ENCODE peak calls at places on chromosomes 16 and 17, in four cellular contexts. N, E, V and A are unnamed samples.

GRCh38 chr17:48612456-48612853 is 1.6 kb upstream of the HOXB7 start:
- DNase-seq in N (no peak), E (no peak), V (no peak), A (no peak)

GRCh38 chr17:29177541-29177870 is 2.7 kb downstream of the MYO18A start:
- DNase-seq in N (no peak), E (no peak), V (no peak), A (no peak)

GRCh38 chr16:47848481-47849109 is 307.2 kb downstream of the ABCC12 start:
- DNase-seq in N (no peak), E (no peak), V (peak), A (no peak)

GRCh38 chr17:63189930-63190329 is 223.9 kb downstream of the TANC2 start:
- DNase-seq in N (no peak), E (no peak), V (peak), A (no peak)

GRCh38 chr17:68981288-68981687 is 26.1 kb upstream of the ABCA8 start:
- DNase-seq in N (no peak), E (peak), V (peak), A (no peak)

GRCh38 chr17:29699283-29699682 is 76.6 kb upstream of the CORO6 start:
- DNase-seq in N (no peak), E (no peak), V (no peak), A (no peak)

GRCh38 chr17:35666967-35667552 is 64.4 kb upstream of the RASL10B start:
- DNase-seq in N (no peak), E (no peak), V (peak), A (no peak)

GRCh38 chr17:16932611-16933010 is 39.3 kb downstream of the TNFRSF13B start:
- DNase-seq in N (no peak), E (no peak), V (no peak), A (no peak)

GRCh38 chr17:76014100-76014924 is 12.8 kb downstream of the EVPL start:
- DNase-seq in N (peak), E (peak), V (peak), A (no peak)

GRCh38 chr16:89037261-89038152 is 56.1 kb upstream of the ACSF3 start:
- DNase-seq in N (no peak), E (peak), V (peak), A (no peak)

GRCh38 chr17:1561420-1562177 is 993 bp downstream of the PITPNA start:
- DNase-seq in N (peak), E (peak), V (peak), A (no peak)

GRCh38 chr16:68490829-68491575 is 42.7 kb upstream of the SMPD3 start:
- DNase-seq in N (no peak), E (peak), V (peak), A (peak)

GRCh38 chr17:1720856-1721386 is 3.6 kb upstream of the WDR81 start:
- DNase-seq in N (no peak), E (peak), V (peak), A (peak)

GRCh38 chr16:89525146-89525913 is 17.1 kb downstream of the SPG7 start:
- DNase-seq in N (no peak), E (no peak), V (no peak), A (no peak)

GRCh38 chr17:66673668-66674276 is 161.1 kb upstream of the CACNG5 start:
- DNase-seq in N (peak), E (peak), V (peak), A (no peak)

GRCh38 chr17:21539146-21539545 is 153.2 kb upstream of the KCNJ18 start:
- DNase-seq in N (no peak), E (no peak), V (peak), A (no peak)

GRCh38 chr17:10754861-10755591 is 25.2 kb upstream of the TMEM220 start:
- DNase-seq in N (no peak), E (no peak), V (no peak), A (no peak)

GRCh38 chr17:45117283-45117682 is 15.0 kb downstream of the PLCD3 start:
- DNase-seq in N (no peak), E (no peak), V (no peak), A (no peak)

GRCh38 chr16:68993885-68994284 is 111.6 kb upstream of the HAS3 start:
- DNase-seq in N (no peak), E (peak), V (peak), A (no peak)

GRCh38 chr16:57993452-57993851 is 7.0 kb downstream of the ZNF319 start:
- DNase-seq in N (no peak), E (no peak), V (no peak), A (no peak)

GRCh38 chr16:48146710-48147109 is 9.1 kb downstream of the ABCC12 start:
- DNase-seq in N (no peak), E (no peak), V (no peak), A (no peak)

GRCh38 chr16:15494231-15494630 is 59.8 kb downstream of the BMERB1 start:
- DNase-seq in N (no peak), E (no peak), V (peak), A (no peak)

GRCh38 chr16:35102780-35103403 is 1643.5 kb downstream of the TP53TG3F start:
- DNase-seq in N (peak), E (no peak), V (no peak), A (no peak)

GRCh38 chr16:11134722-11135121 is 121.3 kb downstream of the SOCS1 start:
- DNase-seq in N (no peak), E (no peak), V (no peak), A (no peak)

GRCh38 chr17:2375406-2375805 is 25.5 kb downstream of the MNT start:
- DNase-seq in N (peak), E (no peak), V (no peak), A (no peak)

GRCh38 chr16:52069866-52070265 is 477.1 kb downstream of the TOX3 start:
- DNase-seq in N (peak), E (peak), V (peak), A (no peak)

GRCh38 chr16:86651823-86652222 is 73.5 kb downstream of the FOXL1 start:
- DNase-seq in N (no peak), E (no peak), V (no peak), A (no peak)

GRCh38 chr16:55661842-55662479 is 6.2 kb downstream of the SLC6A2 start:
- DNase-seq in N (peak), E (no peak), V (no peak), A (no peak)

GRCh38 chr16:71352963-71353460 is 5.5 kb upstream of the CALB2 start:
- DNase-seq in N (no peak), E (no peak), V (no peak), A (no peak)

GRCh38 chr16:89431158-89431584 is 59.2 kb downstream of the ANKRD11 start:
- DNase-seq in N (no peak), E (no peak), V (peak), A (no peak)

GRCh38 chr17:31559647-31560501 is 168.4 kb downstream of the RAB11FIP4 start:
- DNase-seq in N (no peak), E (peak), V (peak), A (no peak)

GRCh38 chr16:84507011-84507982 is 2.8 kb upstream of the MEAK7 start:
- DNase-seq in N (no peak), E (no peak), V (no peak), A (no peak)

GRCh38 chr17:61157246-61157887 is 242.3 kb upstream of the TBX2 start:
- DNase-seq in N (peak), E (no peak), V (peak), A (no peak)

GRCh38 chr17:40888321-40888720 is 3.3 kb upstream of the KRT20 start:
- DNase-seq in N (no peak), E (no peak), V (no peak), A (no peak)

GRCh38 chr17:21019976-21020575 is 22.7 kb downstream of the USP22 start:
- DNase-seq in N (peak), E (peak), V (peak), A (no peak)

GRCh38 chr16:77898671-77899211 is 110.4 kb downstream of the VAT1L start:
- DNase-seq in N (no peak), E (no peak), V (no peak), A (no peak)

GRCh38 chr17:58277726-58278595 is 2.8 kb downstream of the MPO start:
- DNase-seq in N (peak), E (no peak), V (no peak), A (no peak)

GRCh38 chr17:77843878-77844260 is 114.6 kb upstream of the TNRC6C start:
- DNase-seq in N (no peak), E (no peak), V (no peak), A (no peak)

GRCh38 chr17:36485805-36486203 is 677 bp upstream of the ZNHIT3 start:
- DNase-seq in N (no peak), E (no peak), V (no peak), A (no peak)

GRCh38 chr17:8574687-8575086 is 55.8 kb downstream of the MYH10 start:
- DNase-seq in N (no peak), E (no peak), V (peak), A (no peak)

GRCh38 chr17:8577868-8578267 is 52.7 kb downstream of the MYH10 start:
- DNase-seq in N (peak), E (no peak), V (no peak), A (no peak)

GRCh38 chr17:8576895-8577294 is 53.6 kb downstream of the MYH10 start:
- DNase-seq in N (no peak), E (no peak), V (no peak), A (no peak)

DNA sequence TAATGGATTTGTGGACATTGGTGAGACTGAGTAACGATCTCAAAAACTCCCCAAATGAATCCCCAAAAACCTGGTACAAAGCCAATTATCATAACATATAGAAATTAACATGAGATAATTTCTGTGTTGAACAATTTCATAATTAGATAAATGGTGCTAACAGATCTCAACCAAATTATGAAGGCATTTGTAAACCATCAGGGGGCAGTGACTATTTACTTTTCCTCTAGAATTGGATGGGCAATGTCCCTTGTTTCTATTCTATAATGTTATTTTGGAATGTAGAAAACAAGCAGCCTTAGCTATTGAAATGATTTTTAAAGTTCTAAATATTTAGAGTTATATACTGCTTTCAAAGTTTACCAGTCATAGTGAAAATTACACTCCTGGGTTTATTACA is 57.8 kb downstream of the MYH10 start:
- DNase-seq in N (no peak), E (no peak), V (peak), A (no peak)
- TF ChIP-seq CTCF in N (peak), E (no peak), V (peak), A (no peak)

DNA sequence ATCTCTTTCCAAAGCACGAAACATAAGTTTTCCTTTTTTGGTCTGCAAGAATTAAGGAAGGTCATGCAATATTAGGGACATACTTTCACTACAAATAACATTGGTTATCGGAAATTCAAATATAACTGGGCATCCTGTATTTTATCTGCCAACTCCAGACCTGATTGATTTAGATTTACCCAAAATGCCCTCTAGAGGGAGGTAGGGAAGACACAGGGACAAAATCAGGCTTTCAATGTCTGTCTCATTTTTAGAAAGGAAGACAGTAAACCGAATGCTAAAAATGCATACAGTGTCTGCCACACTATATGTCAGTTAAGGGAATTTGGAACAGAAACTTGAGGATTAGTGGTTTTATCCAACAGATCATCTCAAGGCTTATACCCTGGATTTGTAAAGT is 161.7 kb upstream of the SOX9 start:
- DNase-seq in N (peak), E (no peak), V (peak), A (no peak)
- TF ChIP-seq CTCF in N (peak), E (peak), V (peak), A (no peak)

GRCh38 chr16:75131081-75131480 is 14.5 kb upstream of the LDHD start:
- DNase-seq in N (no peak), E (no peak), V (no peak), A (no peak)

GRCh38 chr16:75127713-75128415 is 11.3 kb upstream of the LDHD start:
- DNase-seq in N (no peak), E (no peak), V (no peak), A (no peak)

GRCh38 chr16:75130150-75130771 is 13.7 kb upstream of the LDHD start:
- DNase-seq in N (no peak), E (no peak), V (no peak), A (no peak)
- TF ChIP-seq CTCF in N (no peak), E (no peak), V (no peak), A (no peak)

DNA sequence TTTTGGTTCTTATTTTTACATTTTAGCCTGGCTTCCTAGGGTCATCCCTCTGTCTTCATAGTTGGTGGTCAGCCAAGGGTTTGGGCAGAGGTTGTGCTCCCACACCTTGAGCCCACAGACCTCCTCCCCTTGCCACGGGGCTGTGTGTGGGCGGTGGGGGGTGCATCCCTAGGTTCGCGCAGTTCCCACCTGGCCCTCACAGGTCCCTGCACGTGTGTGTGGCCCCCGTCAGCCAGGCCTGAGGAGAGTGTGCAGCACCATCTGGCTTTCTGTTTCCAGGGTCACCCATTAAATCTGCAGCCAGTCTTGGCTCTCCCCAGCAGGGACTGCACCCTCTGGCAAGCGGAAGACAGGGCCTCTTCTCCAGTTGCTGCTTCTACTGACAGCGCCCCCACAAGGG is 13.6 kb upstream of the OGFOD3 start:
- DNase-seq in N (no peak), E (no peak), V (no peak), A (no peak)
- TF ChIP-seq CTCF in N (no peak), E (no peak), V (no peak), A (no peak)

GRCh38 chr17:50114401-50114800 is 15.6 kb downstream of the SAMD14 start:
- DNase-seq in N (no peak), E (no peak), V (no peak), A (no peak)

GRCh38 chr17:50113624-50114320 is 16.2 kb downstream of the SAMD14 start:
- DNase-seq in N (no peak), E (no peak), V (no peak), A (no peak)

GRCh38 chr17:50110591-50111349 is 15.6 kb downstream of the PDK2 start:
- DNase-seq in N (peak), E (no peak), V (peak), A (no peak)

GRCh38 chr17:50111687-50112655 is 16.8 kb downstream of the PDK2 start:
- DNase-seq in N (peak), E (no peak), V (no peak), A (no peak)

GRCh38 chr17:50112694-50113093 is 17.3 kb downstream of the SAMD14 start:
- DNase-seq in N (no peak), E (no peak), V (no peak), A (no peak)
- TF ChIP-seq CTCF in N (no peak), E (no peak), V (no peak), A (no peak)

GRCh38 chr16:53415504-53415903 is 18.8 kb upstream of the RBL2 start:
- DNase-seq in N (no peak), E (peak), V (no peak), A (no peak)
- TF ChIP-seq CTCF in N (no peak), E (no peak), V (no peak), A (no peak)

GRCh38 chr16:3085868-3086595 is 13.1 kb downstream of the ZSCAN10 start:
- DNase-seq in N (no peak), E (no peak), V (no peak), A (no peak)

GRCh38 chr16:3087836-3088235 is 11.3 kb downstream of the ZSCAN10 start:
- DNase-seq in N (no peak), E (no peak), V (no peak), A (no peak)

GRCh38 chr16:3088450-3088849 is 10.6 kb downstream of the ZSCAN10 start:
- DNase-seq in N (no peak), E (no peak), V (no peak), A (no peak)

GRCh38 chr16:3086596-3087242 is 12.4 kb downstream of the ZSCAN10 start:
- DNase-seq in N (no peak), E (no peak), V (no peak), A (no peak)

GRCh38 chr16:3087243-3087791 is 11.8 kb downstream of the ZSCAN10 start:
- DNase-seq in N (no peak), E (no peak), V (no peak), A (no peak)
- TF ChIP-seq CTCF in N (no peak), E (no peak), V (peak), A (no peak)